ENCODE peak calls at places on chromosomes 16 and 17, in eight cellular contexts. M is OCI-LY7, F is fibroblast of pulmonary artery, L is ovary, A is GM23338, N is lower leg skin, O is bronchial epithelial cell, H is choroid plexus epithelial cell. Z is an unnamed sample.

GRCh38 chr16:56300901-56301351 is 109.6 kb downstream of the GNAO1 start:
- DNase-seq in M (no peak), F (no peak), L (no peak), A (no peak), N (no peak), O (no peak), H (no peak), Z (no peak)

GRCh38 chr16:77585852-77586251 is 136.5 kb upstream of the NUDT7 start:
- DNase-seq in M (no peak), F (peak), L (no peak), A (no peak), N (no peak), O (peak), H (peak), Z (peak)

GRCh38 chr16:58409316-58409973 is 17.2 kb downstream of the GINS3 start:
- DNase-seq in M (no peak), F (peak), L (no peak), A (no peak), N (peak), O (peak), H (peak), Z (no peak)

GRCh38 chr17:7023576-7024401 is 939 bp downstream of the BCL6B start:
- DNase-seq in M (peak), F (peak), L (peak), A (peak), N (peak), O (peak), H (peak), Z (peak)

GRCh38 chr17:55433029-55433628 is 11.5 kb upstream of the MMD start:
- DNase-seq in M (no peak), F (no peak), L (no peak), A (no peak), N (no peak), O (peak), H (peak), Z (peak)

GRCh38 chr16:24838554-24839266 is 7.1 kb upstream of the SLC5A11 start:
- DNase-seq in M (no peak), F (peak), L (no peak), A (no peak), N (no peak), O (peak), H (peak), Z (no peak)

GRCh38 chr17:45917081-45917480 is 22.7 kb downstream of the MAPT start:
- DNase-seq in M (no peak), F (no peak), L (no peak), A (no peak), N (no peak), O (no peak), H (no peak), Z (no peak)

GRCh38 chr16:4805231-4805630 is 2.8 kb upstream of the ROGDI start:
- DNase-seq in M (no peak), F (peak), L (no peak), A (no peak), N (no peak), O (no peak), H (no peak), Z (no peak)

GRCh38 chr16:46747777-46748651 is at the start of gene MYLK3:
- DNase-seq in M (no peak), F (no peak), L (no peak), A (peak), N (no peak), O (no peak), H (peak), Z (no peak)

GRCh38 chr16:75402821-75403475 is 30.4 kb downstream of the CFDP1 start:
- DNase-seq in M (peak), F (peak), L (no peak), A (peak), N (no peak), O (peak), H (peak), Z (peak)

GRCh38 chr16:770411-770810 is 9.9 kb downstream of the MSLN start:
- DNase-seq in M (no peak), F (no peak), L (no peak), A (no peak), N (no peak), O (no peak), H (no peak), Z (no peak)

GRCh38 chr16:31335431-31335830 is 19.5 kb upstream of the ITGAX start:
- DNase-seq in M (no peak), F (no peak), L (no peak), A (no peak), N (no peak), O (no peak), H (no peak), Z (no peak)

GRCh38 chr16:89697161-89697615 is 4.3 kb downstream of the SPATA2L start:
- DNase-seq in M (no peak), F (no peak), L (peak), A (no peak), N (no peak), O (no peak), H (no peak), Z (no peak)

GRCh38 chr16:87058728-87059250 is 258.4 kb downstream of the C16orf95 start:
- DNase-seq in M (no peak), F (no peak), L (no peak), A (no peak), N (no peak), O (no peak), H (no peak), Z (no peak)

GRCh38 chr17:17737938-17738894 is 57.0 kb downstream of the RAI1 start:
- DNase-seq in M (no peak), F (no peak), L (peak), A (peak), N (no peak), O (peak), H (no peak), Z (no peak)

GRCh38 chr16:2160915-2161551 is 5.5 kb downstream of the TRAF7 start:
- DNase-seq in M (no peak), F (peak), L (peak), A (no peak), N (peak), O (no peak), H (peak), Z (peak)

GRCh38 chr16:85327731-85328664 is 215.7 kb upstream of the CIBAR2 start:
- DNase-seq in M (no peak), F (peak), L (no peak), A (peak), N (no peak), O (no peak), H (peak), Z (no peak)

GRCh38 chr17:49197346-49197998 is 12.9 kb downstream of the GNGT2 start:
- DNase-seq in M (no peak), F (no peak), L (no peak), A (no peak), N (no peak), O (peak), H (no peak), Z (no peak)

GRCh38 chr17:1762906-1763829 is 1.3 kb downstream of the SERPINF1 start:
- DNase-seq in M (no peak), F (peak), L (peak), A (peak), N (peak), O (no peak), H (peak), Z (no peak)

GRCh38 chr17:82419471-82419995 is 1.1 kb upstream of the OGFOD3 start:
- DNase-seq in M (peak), F (no peak), L (no peak), A (no peak), N (no peak), O (no peak), H (no peak), Z (no peak)

GRCh38 chr17:81339180-81339501 is 44.0 kb upstream of the SLC38A10 start:
- DNase-seq in M (no peak), F (no peak), L (peak), A (no peak), N (no peak), O (no peak), H (no peak), Z (no peak)

GRCh38 chr17:65914784-65915342 is 277.1 kb downstream of the CEP112 start:
- DNase-seq in M (peak), F (peak), L (no peak), A (no peak), N (no peak), O (peak), H (no peak), Z (peak)

GRCh38 chr17:47684535-47685193 is 9.3 kb upstream of the TBKBP1 start:
- DNase-seq in M (no peak), F (no peak), L (no peak), A (no peak), N (no peak), O (no peak), H (no peak), Z (no peak)

GRCh38 chr16:69691980-69692911 is 34.1 kb downstream of the NQO1 start:
- DNase-seq in M (peak), F (peak), L (no peak), A (no peak), N (no peak), O (peak), H (peak), Z (peak)

GRCh38 chr16:81261049-81261648 is 22.7 kb downstream of the BCO1 start:
- DNase-seq in M (peak), F (peak), L (no peak), A (peak), N (no peak), O (peak), H (peak), Z (peak)

GRCh38 chr17:81365601-81366585 is 29.4 kb upstream of the BAHCC1 start:
- DNase-seq in M (peak), F (peak), L (no peak), A (no peak), N (no peak), O (peak), H (peak), Z (peak)

GRCh38 chr16:4994719-4995434 is 36.7 kb downstream of the SEC14L5 start:
- DNase-seq in M (no peak), F (no peak), L (no peak), A (no peak), N (no peak), O (no peak), H (no peak), Z (no peak)

GRCh38 chr16:68257251-68257905 is 6.9 kb upstream of the SLC7A6 start:
- DNase-seq in M (peak), F (no peak), L (no peak), A (no peak), N (no peak), O (no peak), H (no peak), Z (peak)

GRCh38 chr17:1197379-1197778 is 17.6 kb upstream of the ABR start:
- DNase-seq in M (no peak), F (peak), L (no peak), A (no peak), N (peak), O (no peak), H (peak), Z (peak)

GRCh38 chr17:77231076-77231871 is 90.5 kb downstream of the SEC14L1 start:
- DNase-seq in M (no peak), F (no peak), L (no peak), A (no peak), N (no peak), O (no peak), H (no peak), Z (no peak)

GRCh38 chr16:50879873-50880695 is 138.2 kb downstream of the CYLD start:
- DNase-seq in M (no peak), F (no peak), L (no peak), A (peak), N (no peak), O (peak), H (no peak), Z (no peak)

DNA sequence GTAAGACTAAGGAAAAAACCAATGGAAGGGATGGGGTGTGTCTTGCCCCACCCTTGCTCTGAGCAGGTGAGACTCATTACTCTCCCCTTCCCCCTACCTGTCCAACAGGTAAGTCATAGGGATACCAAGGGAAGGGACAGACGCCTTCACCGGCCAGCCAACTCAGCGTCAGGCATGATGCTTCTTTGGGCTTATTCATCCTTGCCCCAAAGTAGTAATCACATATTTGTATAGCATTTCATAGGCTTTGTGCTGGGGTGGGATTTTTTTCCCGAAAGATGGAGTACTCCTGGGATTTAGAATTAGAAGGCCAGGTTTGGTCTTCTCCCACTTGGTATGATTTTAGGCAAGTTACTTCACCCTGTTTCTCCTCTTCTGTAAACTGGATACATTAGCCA is 509 bp upstream of the JUP start:
- DNase-seq in M (no peak), F (no peak), L (no peak), A (no peak), N (no peak), O (peak), H (no peak), Z (no peak)
- H3K4me3 ChIP-seq in M (no peak), F (no peak), L (no peak), A (no peak), N (no peak), O (no peak), H (no peak), Z (no peak)

GRCh38 chr17:5486206-5487124 is at the start of gene MIS12:
- DNase-seq in M (peak), F (peak), L (peak), A (peak), N (peak), O (peak), H (peak), Z (peak)
- TF ChIP-seq CTCF in M (no peak), F (no peak), L (peak), A (no peak), N (no peak), O (no peak), H (no peak), Z (no peak)

DNA sequence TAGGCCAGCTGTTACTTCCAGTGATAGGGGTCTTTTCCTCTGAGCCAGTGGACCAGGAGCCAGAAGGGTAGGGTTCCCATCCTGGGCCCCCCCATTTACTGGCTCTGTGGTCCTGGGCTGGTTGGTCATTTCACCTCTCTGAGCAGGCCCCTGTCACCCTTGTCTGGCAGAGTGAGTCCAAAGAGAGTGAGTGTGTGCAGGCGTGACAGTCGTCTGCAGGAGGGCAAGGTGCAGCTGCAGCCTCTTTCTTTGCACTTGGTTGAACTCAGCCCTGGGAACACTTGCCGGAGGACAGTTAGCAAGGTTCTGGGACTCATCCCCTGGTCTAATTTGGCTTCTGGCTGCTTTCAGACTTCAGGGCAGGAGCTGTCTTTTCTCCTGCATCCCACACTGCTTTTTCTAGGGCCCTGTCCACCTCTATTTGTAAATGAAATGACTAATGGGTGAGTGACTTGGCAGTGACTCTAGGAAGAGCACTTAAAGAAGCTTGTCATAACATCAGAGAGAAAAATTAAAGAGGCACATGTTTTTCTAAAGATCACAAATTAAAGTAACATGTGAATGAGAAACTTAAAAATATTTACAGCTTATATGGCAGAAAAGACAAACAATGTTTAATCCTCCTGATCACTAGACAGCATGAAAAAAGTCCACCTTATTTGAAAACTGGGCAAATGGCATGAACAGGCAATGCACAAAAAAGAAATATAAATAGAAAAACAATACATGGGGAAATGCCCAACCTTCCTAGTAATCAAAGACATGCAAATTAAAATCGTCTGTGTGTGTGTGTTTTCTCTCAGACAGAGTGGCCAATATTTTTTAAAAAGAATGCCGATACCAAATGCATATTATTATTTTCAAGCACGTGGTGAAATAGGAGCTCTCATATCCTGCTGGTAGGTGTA is 137.5 kb downstream of the NTN1 start:
- DNase-seq in M (no peak), F (no peak), L (no peak), A (no peak), N (no peak), O (peak), H (no peak), Z (no peak)
- H3K4me3 ChIP-seq in M (no peak), F (no peak), L (no peak), A (no peak), N (no peak), O (no peak), H (no peak), Z (no peak)

GRCh38 chr17:2844386-2844785 is 48.1 kb downstream of the RAP1GAP2 start:
- DNase-seq in M (no peak), F (no peak), L (no peak), A (peak), N (no peak), O (peak), H (peak), Z (no peak)
- TF ChIP-seq CTCF in M (no peak), F (peak), L (no peak), A (peak), N (no peak), O (no peak), H (peak), Z (no peak)

DNA sequence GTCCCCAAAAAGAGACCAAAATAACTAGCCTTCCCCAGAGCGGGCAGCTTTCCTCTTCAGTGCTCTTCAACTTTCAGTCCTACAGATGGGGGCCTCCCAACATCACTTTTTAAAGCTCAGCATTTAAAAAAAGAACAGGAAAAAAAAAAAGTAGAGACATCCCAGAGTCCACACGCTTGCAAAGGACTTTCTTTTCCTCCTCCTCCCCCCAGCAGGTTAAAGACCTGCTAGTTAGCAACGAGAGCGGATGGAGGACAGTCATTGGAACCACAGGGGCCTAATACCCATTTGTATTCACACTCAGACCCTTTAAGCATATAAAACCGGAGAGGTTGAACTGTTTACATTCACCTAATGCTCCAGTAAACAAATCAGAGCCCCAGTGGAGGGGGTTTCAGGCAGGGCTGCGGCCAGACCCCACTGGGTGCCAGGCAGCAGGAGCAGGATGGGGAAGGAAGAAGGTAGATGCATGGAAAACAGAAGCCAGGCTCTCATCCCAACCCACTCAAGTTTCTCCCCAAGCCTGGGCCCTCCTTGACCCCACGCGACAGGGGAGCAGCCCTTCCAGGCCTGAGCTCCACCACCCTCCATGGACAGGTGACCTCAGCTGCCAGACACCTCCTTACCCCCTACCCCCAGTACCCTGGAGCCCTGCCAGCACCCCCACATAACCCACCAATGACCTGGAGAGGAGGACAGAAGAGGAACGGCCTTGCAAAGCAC is 15.2 kb downstream of the ZFHX3 start:
- DNase-seq in M (no peak), F (no peak), L (no peak), A (peak), N (no peak), O (no peak), H (no peak), Z (peak)
- H3K4me3 ChIP-seq in M (no peak), F (no peak), L (no peak), A (no peak), N (no peak), O (no peak), H (no peak), Z (peak)

Z was measured in GM12865.